ENCODE peak calls at places on chromosomes 4 and X, in nine cellular contexts. K is OCI-M1; X is GM18507; W is stimulated activated CD4-positive, alpha-beta T cell treated with anti-CD3 and anti-CD28 coated beads, TNF-alpha, amount 100 ng/mL, for 1 hour; S is NCI-H1436; H is body of pancreas; C is neural crest cell; T is endodermal cell; M is head of caudate nucleus. V is an unnamed sample.
A peak's percentile ranks its signal among the peaks of the same experiment; 100 is the strongest.

GRCh38 chr4:111854494-111855087 is 290.7 kb upstream of the FAM241A start:
- DNase-seq in K (peak; percentile 65), X (no peak), W (no peak), S (peak; percentile 11), H (peak; percentile 22), C (peak; percentile 39), T (peak; percentile 58), M (peak; percentile 28), V (peak; percentile 16)

GRCh38 chrX:103309860-103310591 is 764 bp downstream of the BEX2 start:
- DNase-seq in K (no peak), X (no peak), W (no peak), S (no peak), H (peak; percentile 13), C (no peak), T (peak; percentile 67), M (no peak), V (no peak)

GRCh38 chr4:57243071-57243470 is 132.9 kb upstream of the IGFBP7 start:
- DNase-seq in K (no peak), X (no peak), W (no peak), S (no peak), H (no peak), C (no peak), T (no peak), M (no peak), V (no peak)

GRCh38 chr4:144903953-144904711 is 193.9 kb downstream of the ANAPC10 start:
- DNase-seq in K (peak; percentile 65), X (no peak), W (no peak), S (no peak), H (no peak), C (no peak), T (no peak), M (no peak), V (no peak)

GRCh38 chrX:154019633-154020499 is at the start of gene IRAK1:
- DNase-seq in K (peak; percentile 71), X (no peak), W (no peak), S (peak; percentile 54), H (peak; percentile 62), C (peak; percentile 23), T (peak; percentile 70), M (peak; percentile 48), V (peak; percentile 71)

GRCh38 chr4:35461931-35462659 is 782.2 kb downstream of the ARAP2 start:
- DNase-seq in K (peak; percentile 8), X (no peak), W (no peak), S (no peak), H (no peak), C (no peak), T (peak; percentile 59), M (no peak), V (no peak)

GRCh38 chr4:11183358-11183745 is 245.3 kb downstream of the HS3ST1 start:
- DNase-seq in K (no peak), X (no peak), W (no peak), S (no peak), H (no peak), C (no peak), T (no peak), M (no peak), V (no peak)

GRCh38 chr4:15805583-15806517 is 27.7 kb downstream of the CD38 start:
- DNase-seq in K (peak; percentile 73), X (no peak), W (no peak), S (peak; percentile 34), H (peak; percentile 32), C (peak; percentile 40), T (peak; percentile 73), M (no peak), V (peak; percentile 67)

GRCh38 chr4:156185514-156185913 is 231.8 kb upstream of the CTSO start:
- DNase-seq in K (no peak), X (no peak), W (no peak), S (no peak), H (no peak), C (no peak), T (no peak), M (no peak), V (no peak)

GRCh38 chr4:127214001-127214400 is 418.8 kb upstream of the INTU start:
- DNase-seq in K (no peak), X (no peak), W (no peak), S (no peak), H (no peak), C (no peak), T (no peak), M (no peak), V (peak; percentile 16)

GRCh38 chrX:118497180-118497814 is 1.7 kb downstream of the DOCK11 start:
- DNase-seq in K (peak; percentile 19), X (no peak), W (no peak), S (no peak), H (no peak), C (no peak), T (no peak), M (no peak), V (no peak)

GRCh38 chrX:17596051-17596450 is 141.2 kb upstream of the SCML1 start:
- DNase-seq in K (no peak), X (no peak), W (no peak), S (no peak), H (no peak), C (no peak), T (no peak), M (no peak), V (no peak)

GRCh38 chr4:76363556-76364290 is 57.2 kb downstream of the STBD1 start:
- DNase-seq in K (no peak), X (no peak), W (no peak), S (no peak), H (no peak), C (no peak), T (no peak), M (no peak), V (no peak)

GRCh38 chrX:21658746-21659145 is 616 bp upstream of the KLHL34 start:
- DNase-seq in K (no peak), X (no peak), W (no peak), S (no peak), H (no peak), C (no peak), T (no peak), M (peak; percentile 15), V (no peak)

GRCh38 chr4:45241976-45242375 is 515.6 kb upstream of the GNPDA2 start:
- DNase-seq in K (no peak), X (no peak), W (no peak), S (no peak), H (no peak), C (no peak), T (no peak), M (no peak), V (no peak)